ENCODE peak calls at places on chromosomes 13 and 19, in seven cellular contexts. S is NCI-H1092; D is endodermal cell; H is A549; E is hepatocyte; Z is fibroblast of lung; M is stimulated activated CD4-positive, alpha-beta T cell treated with anti-CD3 and anti-CD28 coated beads, Interleukin-4, amount 100 ng/mL, for 1 hour. K is an unnamed sample.

GRCh38 chr19:56356944-56357343 is 36.4 kb downstream of the ZNF582 start:
- DNase-seq in M (no peak), D (no peak), S (no peak), H (no peak), Z (no peak), E (no peak), K (no peak)

GRCh38 chr13:20553309-20553708 is 13.6 kb upstream of the IFT88 start:
- DNase-seq in M (no peak), D (no peak), Z (peak), E (peak), H (no peak), S (no peak), K (peak)

GRCh38 chr13:90594694-90595093 is 752.8 kb upstream of the MIR17HG start:
- DNase-seq in D (no peak), Z (peak), H (peak), E (no peak), M (no peak), S (no peak), K (no peak)

GRCh38 chr13:37047846-37048245 is 11.6 kb downstream of the SUPT20H start:
- DNase-seq in D (no peak), E (no peak), Z (no peak), S (no peak), H (no peak), M (no peak), K (no peak)

GRCh38 chr13:113552786-113553540 is 31.6 kb upstream of the TFDP1 start:
- DNase-seq in M (no peak), S (no peak), H (no peak), Z (no peak), E (no peak), D (peak), K (no peak)

GRCh38 chr13:42498521-42498920 is 75.4 kb upstream of the TNFSF11 start:
- DNase-seq in D (no peak), Z (no peak), S (no peak), E (no peak), H (no peak), M (no peak), K (no peak)

GRCh38 chr13:91576590-91576989 is 178.2 kb downstream of the GPC5 start:
- DNase-seq in H (peak), D (peak), Z (no peak), S (no peak), E (no peak), M (peak), K (no peak)

GRCh38 chr13:72205773-72206172 is 338.8 kb upstream of the DACH1 start:
- DNase-seq in S (no peak), Z (no peak), H (no peak), M (no peak), D (no peak), E (no peak), K (no peak)

GRCh38 chr13:36395280-36395679 is 37.0 kb upstream of the CCNA1 start:
- DNase-seq in Z (peak), M (no peak), H (peak), E (peak), D (no peak), S (no peak), K (no peak)

GRCh38 chr19:18322318-18322758 is 538 bp downstream of the LSM4 start:
- DNase-seq in H (peak), Z (peak), M (peak), D (peak), E (peak), S (no peak), K (no peak)

GRCh38 chr13:24997367-24997967 is 98.5 kb upstream of the PABPC3 start:
- DNase-seq in M (no peak), E (peak), S (no peak), D (no peak), H (peak), Z (peak), K (no peak)

GRCh38 chr19:48631254-48631653 is 5.9 kb downstream of the DBP start:
- DNase-seq in S (no peak), E (no peak), D (peak), H (no peak), Z (no peak), M (no peak), K (no peak)

GRCh38 chr19:35459414-35460082 is 11.5 kb downstream of the FFAR2 start:
- DNase-seq in S (no peak), M (no peak), E (peak), Z (peak), D (no peak), H (no peak), K (peak)

GRCh38 chr19:30023330-30023729 is 81.3 kb downstream of the URI1 start:
- DNase-seq in M (no peak), Z (no peak), D (no peak), H (no peak), E (no peak), S (no peak), K (no peak)

GRCh38 chr13:112824429-112824828 is 134.6 kb downstream of the ATP11A start:
- DNase-seq in D (no peak), H (no peak), E (no peak), Z (no peak), S (no peak), M (no peak), K (no peak)

GRCh38 chr13:109785141-109785891 is 1.1 kb downstream of the IRS2 start:
- DNase-seq in H (peak), Z (peak), E (peak), D (peak), S (peak), M (peak), K (no peak)

GRCh38 chr19:53432088-53432661 is 391 bp downstream of the ZNF761 start:
- DNase-seq in Z (peak), S (no peak), M (peak), E (peak), H (peak), D (peak), K (peak)

GRCh38 chr19:42281175-42282035 is 12.4 kb downstream of the CIC start:
- DNase-seq in E (peak), D (peak), S (peak), H (no peak), M (no peak), Z (peak), K (no peak)

GRCh38 chr19:57946316-57946715 is 1.2 kb downstream of the ZNF256 start:
- DNase-seq in H (no peak), E (no peak), D (no peak), Z (no peak), M (no peak), S (no peak), K (no peak)

GRCh38 chr13:41505209-41505835 is 48.0 kb downstream of the RGCC start:
- DNase-seq in E (no peak), S (no peak), Z (peak), H (no peak), D (no peak), M (no peak), K (no peak)

GRCh38 chr19:52200044-52200443 is 10.2 kb downstream of the PPP2R1A start:
- DNase-seq in Z (peak), E (no peak), H (no peak), M (no peak), S (no peak), D (no peak), K (no peak)

GRCh38 chr19:5585461-5586299 is 17.9 kb upstream of the TINCR start:
- DNase-seq in S (no peak), D (peak), H (no peak), M (peak), E (no peak), Z (no peak), K (peak)

GRCh38 chr19:36973021-36973843 is 57.1 kb downstream of the ZNF568 start:
- DNase-seq in E (no peak), H (no peak), M (peak), D (peak), S (peak), Z (peak), K (peak)

GRCh38 chr19:51458899-51459592 is 792 bp upstream of the SIGLEC8 start:
- DNase-seq in H (no peak), S (no peak), Z (no peak), D (no peak), M (no peak), E (no peak), K (no peak)

GRCh38 chr13:112966776-112967175 is 2.2 kb upstream of the MCF2L start:
- DNase-seq in E (no peak), H (no peak), Z (no peak), D (no peak), M (no peak), S (no peak), K (no peak)

K was measured in nucleus accumbens.